ENCODE peak calls at places on chromosomes 6 and 20, in four cellular contexts. F, M, Q and N are unnamed samples.

GRCh38 chr6:79586548-79586947 is 44.6 kb upstream of the SH3BGRL2 start:
- DNase-seq in F (peak; percentile 50), M (no peak), Q (no peak), N (no peak)

GRCh38 chr20:62739581-62740285 is 31.1 kb downstream of the NTSR1 start:
- DNase-seq in F (no peak), M (peak; percentile 86), Q (peak; percentile 12), N (no peak)

GRCh38 chr6:24227556-24227955 is 101.5 kb downstream of the NRSN1 start:
- DNase-seq in F (no peak), M (no peak), Q (no peak), N (no peak)

GRCh38 chr6:45483501-45483900 is 105.8 kb upstream of the SUPT3H start:
- DNase-seq in F (no peak), M (no peak), Q (no peak), N (no peak)

GRCh38 chr6:6610031-6610591 is 21.6 kb downstream of the LY86 start:
- DNase-seq in F (no peak), M (no peak), Q (no peak), N (no peak)

GRCh38 chr20:50482396-50482890 is 27.7 kb upstream of the PTPN1 start:
- DNase-seq in F (no peak), M (no peak), Q (no peak), N (no peak)

GRCh38 chr6:158321960-158322359 is 9.7 kb downstream of the TULP4 start:
- DNase-seq in F (no peak), M (no peak), Q (no peak), N (no peak)

GRCh38 chr20:10955166-10955565 is 281.4 kb upstream of the JAG1 start:
- DNase-seq in F (no peak), M (no peak), Q (no peak), N (no peak)

GRCh38 chr6:90044833-90045337 is 150.6 kb downstream of the GJA10 start:
- DNase-seq in F (no peak), M (no peak), Q (no peak), N (no peak)

GRCh38 chr20:51562027-51562333 is 19.5 kb upstream of the NFATC2 start:
- DNase-seq in F (no peak), M (no peak), Q (no peak), N (no peak)

GRCh38 chr6:21263531-21264287 is 329.8 kb upstream of the SOX4 start:
- DNase-seq in F (no peak), M (peak; percentile 83), Q (peak; percentile 17), N (no peak)

GRCh38 chr6:167684276-167685104 is 142.2 kb upstream of the AFDN start:
- DNase-seq in F (no peak), M (no peak), Q (no peak), N (no peak)

GRCh38 chr20:58721951-58722371 is 29.4 kb downstream of the NPEPL1 start:
- DNase-seq in F (no peak), M (peak; percentile 74), Q (no peak), N (no peak)

GRCh38 chr6:99334526-99335127 is 14.8 kb downstream of the FAXC start:
- DNase-seq in F (peak; percentile 57), M (no peak), Q (no peak), N (no peak)

GRCh38 chr20:38298768-38299288 is 5.1 kb upstream of the BPI start:
- DNase-seq in F (no peak), M (no peak), Q (no peak), N (no peak)

GRCh38 chr6:164274510-164274909 is 860.0 kb downstream of the QKI start:
- DNase-seq in F (no peak), M (no peak), Q (no peak), N (no peak)

GRCh38 chr6:127178746-127179145 is 60.3 kb downstream of the RSPO3 start:
- DNase-seq in F (no peak), M (no peak), Q (no peak), N (no peak)

GRCh38 chr6:63275953-63276352 is 43.8 kb downstream of the LGSN start:
- DNase-seq in F (no peak), M (no peak), Q (no peak), N (no peak)

GRCh38 chr6:13462380-13463326 is 24.7 kb downstream of the GFOD1 start:
- DNase-seq in F (no peak), M (no peak), Q (no peak), N (no peak)

GRCh38 chr6:32191696-32192607 is 491 bp downstream of the GPSM3 start:
- DNase-seq in F (no peak), M (no peak), Q (peak; percentile 46), N (no peak)

GRCh38 chr6:74851598-74851997 is 354.3 kb downstream of the COL12A1 start:
- DNase-seq in F (no peak), M (no peak), Q (no peak), N (no peak)

GRCh38 chr20:36472656-36473071 is 68.7 kb upstream of the MYL9 start:
- DNase-seq in F (peak; percentile 52), M (peak; percentile 96), Q (peak; percentile 69), N (no peak)

GRCh38 chr20:45890077-45890996 is 671 bp downstream of the NEURL2 start:
- DNase-seq in F (no peak), M (peak; percentile 89), Q (peak; percentile 80), N (peak; percentile 80)

GRCh38 chr20:51420111-51420510 is 122.4 kb downstream of the NFATC2 start:
- DNase-seq in F (no peak), M (no peak), Q (no peak), N (no peak)

GRCh38 chr6:131914967-131915751 is 36.0 kb downstream of the CCN2 start:
- DNase-seq in F (peak; percentile 68), M (no peak), Q (peak; percentile 55), N (peak; percentile 50)

GRCh38 chr6:16876201-16876600 is 114.9 kb upstream of the ATXN1 start:
- DNase-seq in F (no peak), M (no peak), Q (no peak), N (no peak)

GRCh38 chr6:39681566-39682250 is 43.5 kb downstream of the KIF6 start:
- DNase-seq in F (no peak), M (no peak), Q (no peak), N (no peak)

GRCh38 chr20:10660661-10661060 is 13.1 kb downstream of the JAG1 start:
- DNase-seq in F (no peak), M (no peak), Q (no peak), N (no peak)

GRCh38 chr6:26349964-26350857 is 14.8 kb upstream of the BTN3A2 start:
- DNase-seq in F (no peak), M (no peak), Q (no peak), N (no peak)

DNA sequence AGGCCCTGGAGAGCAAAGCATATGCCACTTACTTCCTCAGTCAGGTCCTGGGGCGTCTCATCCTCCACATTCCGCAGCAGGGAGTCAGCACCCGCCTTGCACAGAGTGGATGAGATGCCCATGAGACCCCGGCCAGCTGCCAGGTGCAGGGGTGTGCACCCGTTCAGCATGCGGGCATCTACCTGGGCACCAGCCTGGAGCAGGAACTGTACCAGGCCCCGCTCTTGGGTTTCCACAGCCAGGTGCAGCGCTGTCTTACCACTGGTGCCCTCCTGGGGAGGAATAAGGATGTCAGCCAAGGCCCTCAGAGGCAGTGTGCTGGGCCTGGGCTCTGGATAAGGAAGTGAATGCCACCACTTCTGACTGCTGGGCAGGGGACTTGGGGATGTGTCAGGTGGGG is 2.7 kb upstream of the SLC35B2 start:
- DNase-seq in F (no peak), M (no peak), Q (no peak), N (no peak)
- H3K4me1 ChIP-seq in F (peaks cover 10% of the 10 kb centered on the region), M (peaks cover 25% of the 10 kb centered on the region), Q (peaks cover 4% of the 10 kb centered on the region), N (peaks cover 23% of the 10 kb centered on the region)

GRCh38 chr6:161543910-161544309 is 270.0 kb upstream of the AGPAT4 start:
- DNase-seq in F (no peak), M (no peak), Q (no peak), N (no peak)

GRCh38 chr6:161545741-161546140 is 271.9 kb upstream of the AGPAT4 start:
- DNase-seq in F (no peak), M (no peak), Q (no peak), N (no peak)

GRCh38 chr6:161546632-161547031 is 272.8 kb upstream of the AGPAT4 start:
- DNase-seq in F (no peak), M (no peak), Q (no peak), N (no peak)

GRCh38 chr6:161542581-161542980 is 268.7 kb upstream of the AGPAT4 start:
- DNase-seq in F (no peak), M (no peak), Q (no peak), N (no peak)

DNA sequence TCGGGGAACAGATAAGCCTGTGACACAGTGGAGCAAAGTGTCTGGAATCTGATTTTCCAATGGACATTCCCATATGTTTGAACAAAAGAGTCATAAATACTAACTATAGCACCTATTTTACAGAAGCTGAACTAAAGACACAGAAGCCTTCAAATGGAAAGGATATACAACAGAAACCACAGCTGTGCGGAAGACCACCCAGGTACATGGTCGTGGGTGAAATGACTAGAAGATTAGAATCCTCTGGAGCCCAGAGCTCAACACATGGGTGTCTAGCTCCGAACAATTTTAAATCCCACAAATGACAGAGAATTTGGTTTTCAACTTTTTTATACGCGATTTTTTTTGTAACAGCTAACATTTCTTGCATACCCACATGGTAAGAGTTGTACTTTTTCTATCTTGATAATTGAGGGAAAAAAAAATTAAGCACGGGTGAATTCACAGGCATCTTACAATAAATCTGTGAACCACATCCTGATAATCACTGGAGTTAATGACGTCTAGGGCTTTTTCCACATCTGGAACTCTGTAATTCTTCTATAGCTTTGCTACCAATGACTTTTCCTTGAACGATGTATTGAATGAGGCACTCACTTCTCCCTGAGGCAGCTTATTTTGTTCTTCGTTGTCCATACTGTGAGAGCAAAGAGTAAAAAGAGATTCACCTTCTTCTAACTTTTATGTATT is 271.1 kb upstream of the AGPAT4 start:
- DNase-seq in F (no peak), M (no peak), Q (no peak), N (no peak)
- H3K4me1 ChIP-seq in F (no peaks in the 10 kb centered on the region), M (no peaks in the 10 kb centered on the region), Q (no peaks in the 10 kb centered on the region), N (no peaks in the 10 kb centered on the region)

DNA sequence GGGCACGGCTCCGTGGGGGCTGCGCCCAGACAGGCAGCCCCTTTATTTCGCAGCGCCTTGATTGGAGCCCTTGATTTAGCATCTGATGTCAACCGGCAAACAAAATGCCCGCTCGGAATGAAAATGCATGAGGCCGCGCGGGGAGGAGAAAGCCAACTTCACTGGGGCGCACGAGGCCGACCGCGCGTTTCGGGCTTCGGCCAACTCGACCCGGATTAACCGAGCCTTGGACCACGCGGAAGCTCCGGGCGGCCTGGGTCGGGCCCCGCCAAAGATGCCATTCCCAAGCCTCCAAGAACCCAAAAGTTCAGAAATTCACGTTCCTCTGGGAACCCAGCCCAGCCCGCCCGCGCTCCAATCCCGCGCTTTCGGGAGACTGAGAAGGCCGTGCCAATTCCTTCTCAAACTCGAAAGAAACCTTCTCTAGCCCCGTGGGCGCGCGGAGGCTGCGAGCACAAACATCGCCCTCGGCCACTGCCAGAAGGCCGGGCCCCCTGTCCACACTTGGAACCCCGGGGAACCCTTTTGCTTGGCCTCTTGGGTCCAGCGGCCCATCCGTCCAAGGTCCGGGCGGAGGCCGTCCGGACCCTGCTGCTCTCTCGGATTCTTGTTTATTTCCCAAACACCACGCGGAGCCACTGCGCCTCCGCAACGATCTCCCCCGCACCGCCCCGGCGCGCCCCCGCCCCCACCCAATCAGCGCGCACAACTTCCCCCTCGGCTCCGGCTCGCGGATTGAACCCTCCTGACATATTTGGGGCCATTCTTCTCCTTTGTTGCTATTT is 816 bp upstream of the INSM1 start:
- DNase-seq in F (no peak), M (no peak), Q (no peak), N (no peak)
- H3K4me1 ChIP-seq in F (no peaks in the 10 kb centered on the region), M (no peaks in the 10 kb centered on the region), Q (no peaks in the 10 kb centered on the region), N (no peaks in the 10 kb centered on the region)

GRCh38 chr6:35044145-35044745 is 96.9 kb downstream of the TCP11 start:
- DNase-seq in F (no peak), M (no peak), Q (peak; percentile 29), N (peak; percentile 57)

GRCh38 chr6:35042041-35042440 is 99.1 kb downstream of the TCP11 start:
- DNase-seq in F (no peak), M (no peak), Q (no peak), N (no peak)

GRCh38 chr6:35042451-35042850 is 98.7 kb downstream of the TCP11 start:
- DNase-seq in F (no peak), M (no peak), Q (no peak), N (no peak)

GRCh38 chr6:35044771-35045275 is 96.3 kb downstream of the TCP11 start:
- DNase-seq in F (no peak), M (no peak), Q (no peak), N (no peak)

GRCh38 chr6:35043381-35043780 is 97.8 kb downstream of the TCP11 start:
- DNase-seq in F (no peak), M (no peak), Q (no peak), N (no peak)
- H3K4me1 ChIP-seq in F (no peaks in the 10 kb centered on the region), M (peaks cover 8% of the 10 kb centered on the region), Q (peaks cover 11% of the 10 kb centered on the region), N (peaks cover 11% of the 10 kb centered on the region)